ENCODE peak calls at places on chromosomes 11 and 22, in ten cellular contexts. X is AG09319, A is NT2/D1, B is NCI-H774, T is GM12865, L is NCI-H460, Y is NCI-H2081, R is HL-60, I is non-pigmented ciliary epithelial cell, M is fibroblast of pulmonary artery. K is an unnamed sample.

GRCh38 chr11:102186836-102187235 is 76.6 kb downstream of the YAP1 start:
- DNase-seq in I (no peak), A (no peak), X (no peak), L (no peak), T (no peak), B (no peak), R (no peak), Y (no peak), M (no peak), K (no peak)

GRCh38 chr11:127493330-127493729 is 492.8 kb upstream of the KIRREL3 start:
- DNase-seq in T (peak), M (no peak), X (no peak), A (peak), I (peak), Y (peak), L (peak), R (no peak), B (peak), K (no peak)

GRCh38 chr22:30609260-30610185 is 2.5 kb downstream of the TCN2 start:
- DNase-seq in L (peak), T (peak), A (no peak), R (peak), I (no peak), X (peak), B (no peak), Y (no peak), M (peak), K (peak)

GRCh38 chr11:61411589-61411988 is 18.2 kb downstream of the CPSF7 start:
- DNase-seq in R (no peak), A (no peak), I (no peak), Y (no peak), B (no peak), M (no peak), L (no peak), X (no peak), T (no peak), K (no peak)

GRCh38 chr11:86459682-86460460 is 85.2 kb downstream of the CCDC81 start:
- DNase-seq in L (no peak), R (no peak), Y (no peak), B (no peak), A (peak), M (peak), T (no peak), X (no peak), I (peak), K (peak)

GRCh38 chr11:109019342-109019936 is 354.6 kb downstream of the DDX10 start:
- DNase-seq in I (no peak), M (no peak), T (no peak), R (no peak), X (no peak), L (no peak), A (no peak), B (no peak), Y (no peak), K (no peak)

GRCh38 chr22:39997939-39998726 is 3.4 kb downstream of the FAM83F start:
- DNase-seq in I (no peak), R (no peak), T (no peak), L (no peak), Y (peak), A (peak), X (no peak), B (peak), M (peak), K (no peak)

GRCh38 chr22:43085658-43086606 is 3.3 kb downstream of the TTLL1 start:
- DNase-seq in X (no peak), I (no peak), T (peak), R (no peak), L (no peak), A (no peak), B (no peak), M (no peak), Y (no peak), K (no peak)

GRCh38 chr11:1674194-1674878 is 22.7 kb upstream of the KRTAP5-6 start:
- DNase-seq in X (no peak), B (no peak), T (no peak), A (no peak), M (no peak), L (no peak), R (no peak), I (no peak), Y (no peak), K (no peak)

GRCh38 chr11:64385953-64386704 is 27.2 kb downstream of the RPS6KA4 start:
- DNase-seq in R (peak), L (no peak), X (no peak), Y (no peak), B (no peak), A (no peak), T (no peak), M (peak), I (no peak), K (no peak)

GRCh38 chr11:93783362-93783761 is 720 bp upstream of the MED17 start:
- DNase-seq in Y (no peak), I (no peak), M (no peak), L (no peak), X (no peak), R (no peak), B (no peak), A (no peak), T (no peak), K (no peak)

GRCh38 chr11:111476366-111476765 is 35.8 kb downstream of the BTG4 start:
- DNase-seq in B (no peak), Y (no peak), R (no peak), X (no peak), T (no peak), L (no peak), M (no peak), A (no peak), I (no peak), K (no peak)

GRCh38 chr22:31230871-31231621 is 18.9 kb downstream of the LIMK2 start:
- DNase-seq in B (no peak), R (peak), I (no peak), A (no peak), M (peak), T (peak), L (peak), X (peak), Y (peak), K (no peak)

GRCh38 chr22:37775785-37776638 is 31.7 kb upstream of the GCAT start:
- DNase-seq in I (peak), L (no peak), A (no peak), B (no peak), T (no peak), M (no peak), R (no peak), X (peak), Y (no peak), K (no peak)

GRCh38 chr22:46547883-46548244 is 10.4 kb upstream of the CELSR1 start:
- DNase-seq in L (no peak), I (peak), B (no peak), R (no peak), X (no peak), Y (no peak), M (peak), T (no peak), A (no peak), K (peak)

GRCh38 chr11:35362571-35362980 is 56.8 kb downstream of the SLC1A2 start:
- DNase-seq in A (no peak), R (no peak), X (peak), L (no peak), Y (no peak), I (no peak), M (no peak), T (no peak), B (no peak), K (no peak)

GRCh38 chr22:33883961-33884808 is 36.1 kb downstream of the LARGE1 start:
- DNase-seq in I (no peak), T (peak), X (no peak), R (no peak), B (no peak), A (no peak), Y (no peak), L (no peak), M (no peak), K (no peak)

GRCh38 chr11:102914238-102915043 is 39.7 kb upstream of the MMP12 start:
- DNase-seq in T (peak), A (peak), R (peak), I (no peak), M (peak), B (no peak), X (peak), Y (no peak), L (no peak), K (no peak)

GRCh38 chr22:32994046-32994827 is 63.9 kb downstream of the SYN3 start:
- DNase-seq in R (no peak), T (no peak), X (no peak), L (no peak), I (no peak), M (no peak), B (no peak), Y (no peak), A (no peak), K (no peak)

GRCh38 chr11:1309498-1310314 is at the start of gene TOLLIP:
- DNase-seq in R (peak), B (peak), A (peak), T (peak), M (peak), I (peak), L (peak), X (peak), Y (peak), K (peak)

GRCh38 chr11:46669606-46670243 is 30.7 kb downstream of the ARHGAP1 start:
- DNase-seq in T (no peak), R (peak), A (no peak), M (no peak), X (no peak), B (no peak), Y (no peak), L (no peak), I (no peak), K (no peak)

GRCh38 chr11:12123799-12124198 is 13.4 kb downstream of the MICAL2 start:
- DNase-seq in T (no peak), Y (no peak), X (no peak), I (no peak), M (peak), R (no peak), A (no peak), B (no peak), L (no peak), K (no peak)

K was measured in AG04449.